ENCODE peak calls at places on chromosomes 4 and X, in seven cellular contexts. M is Peyer's patch; V is HepG2; G is cardiac fibroblast; B is fibroblast of the aortic adventitia; X is CD4-positive, alpha-beta T cell; F is neural progenitor cell. H is an unnamed sample.

GRCh38 chrX:33205321-33205720 is 6.0 kb downstream of the DMD start:
- DNase-seq in B (no peak), X (no peak), G (no peak), V (no peak), F (no peak), M (no peak), H (no peak)

GRCh38 chr4:20368926-20369325 is 117.2 kb downstream of the SLIT2 start:
- DNase-seq in G (peak; percentile 28), M (no peak), X (no peak), V (no peak), B (peak; percentile 70), F (no peak), H (no peak)

GRCh38 chr4:124483043-124483906 is 229.3 kb downstream of the ANKRD50 start:
- DNase-seq in F (peak; percentile 86), V (no peak), G (peak; percentile 64), M (no peak), B (peak; percentile 27), X (no peak), H (no peak)

GRCh38 chr4:6137027-6137746 is 63.2 kb downstream of the JAKMIP1 start:
- DNase-seq in M (no peak), F (no peak), B (no peak), X (no peak), V (no peak), G (no peak), H (no peak)

GRCh38 chr4:85061974-85062373 is 95.5 kb upstream of the WDFY3 start:
- DNase-seq in V (no peak), X (no peak), F (no peak), B (no peak), M (no peak), G (no peak), H (no peak)

GRCh38 chr4:123921339-123921738 is 524.7 kb downstream of the SPRY1 start:
- DNase-seq in V (no peak), X (no peak), M (no peak), B (no peak), F (no peak), G (no peak), H (no peak)

GRCh38 chr4:168877779-168878491 is 132.1 kb downstream of the CBR4 start:
- DNase-seq in X (no peak), B (no peak), F (peak; percentile 78), V (no peak), G (peak; percentile 42), M (no peak), H (no peak)

GRCh38 chr4:52103314-52103713 is 52.2 kb downstream of the SPATA18 start:
- DNase-seq in M (no peak), B (peak; percentile 56), V (no peak), F (peak; percentile 65), G (peak; percentile 23), X (no peak), H (no peak)

GRCh38 chr4:169286562-169287301 is 16.0 kb upstream of the SH3RF1 start:
- DNase-seq in G (no peak), M (no peak), B (no peak), V (no peak), F (no peak), X (no peak), H (no peak)

GRCh38 chrX:130770615-130771014 is 132.4 kb downstream of the ENOX2 start:
- DNase-seq in B (peak; percentile 85), F (no peak), M (no peak), G (peak; percentile 78), V (no peak), X (no peak), H (no peak)

GRCh38 chrX:92260102-92260501 is 480.9 kb downstream of the PCDH11X start:
- DNase-seq in M (no peak), V (no peak), X (no peak), G (no peak), B (no peak), F (peak; percentile 9), H (no peak)
- TF ChIP-seq CTCF in M (no peak), V (no peak), X (no peak), G (no peak), B (no peak), F (peak; percentile 14), H (no peak)

GRCh38 chr4:10186228-10187214 is 69.9 kb upstream of the WDR1 start:
- DNase-seq in F (no peak), M (no peak), X (no peak), B (peak; percentile 29), G (peak; percentile 20), V (no peak), H (no peak)
- TF ChIP-seq CTCF in F (no peak), M (no peak), X (no peak), B (peak; percentile 29), G (peak; percentile 35), V (no peak), H (no peak)

GRCh38 chr4:7153711-7154110 is 38.6 kb upstream of the SORCS2 start:
- DNase-seq in M (no peak), G (no peak), V (no peak), B (no peak), X (no peak), F (no peak), H (no peak)

GRCh38 chr4:7154351-7154981 is 37.9 kb upstream of the SORCS2 start:
- DNase-seq in X (no peak), M (peak; percentile 27), B (no peak), F (no peak), G (no peak), V (no peak), H (no peak)

GRCh38 chr4:7148337-7148736 is 44.0 kb upstream of the SORCS2 start:
- DNase-seq in M (no peak), V (no peak), G (no peak), X (no peak), B (no peak), F (no peak), H (no peak)

GRCh38 chr4:7150083-7150635 is 42.2 kb upstream of the SORCS2 start:
- DNase-seq in F (no peak), X (no peak), V (no peak), B (no peak), G (no peak), M (no peak), H (no peak)

DNA sequence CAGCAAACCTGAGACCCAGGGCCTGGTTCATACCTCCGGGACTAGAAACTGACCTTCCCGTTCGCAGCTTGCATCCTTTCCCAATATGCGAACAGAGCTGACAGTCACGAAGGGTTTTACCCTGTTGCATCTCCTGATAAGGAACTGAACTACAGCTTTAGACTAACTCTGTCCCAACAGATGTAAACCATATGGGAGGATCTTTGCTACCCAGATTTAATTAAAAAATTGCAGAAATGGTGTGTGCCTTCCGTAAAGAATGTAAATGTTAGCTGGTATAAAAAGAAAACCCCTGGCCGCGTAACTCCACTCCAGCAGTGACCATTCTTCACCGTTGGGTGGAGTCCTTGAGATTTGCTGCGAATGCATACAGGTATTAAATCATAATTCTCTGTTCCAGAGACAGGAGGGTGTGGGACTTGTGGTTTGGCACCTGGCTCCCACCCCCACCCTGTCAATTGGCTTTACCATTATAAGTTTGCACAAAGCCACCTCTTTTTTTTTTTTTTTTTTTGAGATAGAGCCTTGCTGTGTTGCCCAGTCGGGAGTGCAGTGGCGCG is 40.6 kb upstream of the SORCS2 start:
- DNase-seq in X (no peak), M (no peak), V (no peak), B (no peak), F (no peak), G (no peak), H (no peak)
- TF ChIP-seq CTCF in X (no peak), M (peak; percentile 54), V (peak; percentile 48), B (peak; percentile 20), F (peak; percentile 29), G (peak; percentile 12), H (no peak)

GRCh38 chr4:71188197-71188625 is 150.6 kb upstream of the SLC4A4 start:
- DNase-seq in B (no peak), F (peak; percentile 19), G (peak; percentile 6), X (no peak), M (no peak), V (no peak), H (no peak)
- TF ChIP-seq CTCF in B (no peak), F (no peak), G (no peak), X (no peak), M (no peak), V (no peak), H (no peak)

DNA sequence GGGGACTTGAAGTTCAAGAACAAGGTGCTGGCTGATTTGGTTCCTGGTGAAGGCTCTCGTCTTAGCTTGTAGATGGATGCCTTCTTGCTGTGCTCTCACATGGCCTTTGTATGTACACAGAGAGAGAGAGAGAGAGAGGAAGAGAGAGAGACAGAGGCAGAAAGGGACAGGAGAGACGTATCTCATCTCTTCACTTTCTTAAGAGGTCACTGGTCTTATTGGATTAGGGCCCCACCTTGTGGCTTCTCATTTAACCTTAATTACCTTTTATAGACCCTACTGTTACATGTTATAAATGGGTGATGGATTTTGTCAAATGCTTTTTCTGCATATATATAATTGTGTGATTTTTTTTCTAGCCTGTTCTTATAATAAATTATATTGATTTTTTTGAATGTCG is 1444.2 kb downstream of the ADGRL3 start:
- DNase-seq in V (peak; percentile 15), M (peak; percentile 57), B (peak; percentile 1), X (no peak), G (peak; percentile 34), F (peak; percentile 70), H (no peak)
- TF ChIP-seq CTCF in V (peak; percentile 46), M (peak; percentile 61), B (no peak), X (no peak), G (peak; percentile 18), F (peak; percentile 70), H (no peak)

DNA sequence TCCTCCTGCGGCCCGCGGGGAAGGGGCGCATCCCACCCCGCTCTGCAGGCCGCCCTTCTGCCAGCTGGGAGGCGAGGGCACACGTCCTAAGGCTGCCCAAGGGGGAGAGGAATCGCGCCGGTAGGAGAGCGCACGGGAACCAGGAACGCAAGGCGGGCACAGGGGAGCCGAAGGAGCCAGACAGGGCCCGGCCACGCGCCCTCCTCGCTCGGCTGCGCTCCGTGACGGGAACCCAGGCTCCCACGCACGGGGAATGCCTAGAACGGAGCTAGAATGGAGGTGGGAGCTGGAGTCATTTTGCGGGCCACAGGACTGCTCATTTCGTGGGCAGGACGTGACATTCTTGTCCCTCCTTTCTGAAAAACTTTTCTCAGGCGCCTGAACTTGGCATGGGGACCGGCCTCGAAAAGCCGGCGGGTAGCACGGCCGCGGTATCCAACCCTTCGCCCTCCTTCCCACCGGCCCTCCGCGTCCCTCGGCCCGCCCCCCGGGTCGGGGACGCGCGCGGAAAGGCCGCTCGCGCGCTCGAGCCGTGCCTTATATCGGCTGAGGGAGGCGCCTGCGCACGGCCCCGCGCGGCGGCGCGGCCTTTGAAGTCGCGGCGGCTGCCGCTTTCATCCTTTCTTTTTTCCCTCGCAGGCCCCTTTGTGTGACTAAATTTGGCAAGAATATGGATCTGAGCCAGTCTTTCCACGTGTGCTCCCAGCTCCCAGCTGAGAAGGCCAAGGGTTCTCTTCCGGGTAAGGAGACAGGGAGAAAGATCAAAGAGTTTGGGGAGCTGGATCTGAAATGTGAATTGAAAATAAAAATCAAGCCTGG is 4.3 kb upstream of the LEF1 start:
- DNase-seq in F (peak; percentile 77), G (peak; percentile 26), V (peak; percentile 41), M (peak; percentile 54), X (peak; percentile 61), B (peak; percentile 18), H (no peak)
- TF ChIP-seq CTCF in F (peak; percentile 2), G (no peak), V (no peak), M (no peak), X (no peak), B (no peak), H (no peak)